ENCODE peak calls at places on chromosomes 13 and 19, in ten cellular contexts. O, S, F, H, T, E, P, I, N and Z are unnamed samples.

GRCh38 chr13:71864094-71864980 is 2.7 kb downstream of the DACH1 start:
- DNase-seq in O (peak; percentile 33), S (peak; percentile 91), F (peak; percentile 87), H (peak; percentile 24), T (no peak), E (no peak), P (no peak), I (peak; percentile 70), N (peak; percentile 10), Z (no peak)

GRCh38 chr19:28289294-28290063 is 923.5 kb downstream of the UQCRFS1 start:
- DNase-seq in O (no peak), S (peak; percentile 82), F (no peak), H (peak; percentile 44), T (no peak), E (peak; percentile 16), P (no peak), I (no peak), N (no peak), Z (no peak)

GRCh38 chr13:48155850-48156249 is 60.9 kb upstream of the MED4 start:
- DNase-seq in O (no peak), S (no peak), F (no peak), H (no peak), T (no peak), E (peak; percentile 58), P (no peak), I (no peak), N (peak; percentile 23), Z (peak; percentile 15)

GRCh38 chr19:47172666-47173455 is 42.2 kb downstream of the SAE1 start:
- DNase-seq in O (no peak), S (no peak), F (no peak), H (no peak), T (no peak), E (no peak), P (no peak), I (no peak), N (no peak), Z (no peak)

GRCh38 chr19:56294557-56294956 is 20.1 kb downstream of the ZSCAN5A start:
- DNase-seq in O (no peak), S (no peak), F (peak; percentile 28), H (no peak), T (no peak), E (no peak), P (no peak), I (no peak), N (no peak), Z (no peak)

GRCh38 chr13:36752673-36753072 is 66.3 kb upstream of the RFXAP start:
- DNase-seq in O (no peak), S (no peak), F (no peak), H (no peak), T (no peak), E (no peak), P (no peak), I (no peak), N (no peak), Z (no peak)

GRCh38 chr13:110214637-110215036 is 92.3 kb downstream of the COL4A1 start:
- DNase-seq in O (no peak), S (no peak), F (no peak), H (no peak), T (no peak), E (peak; percentile 18), P (no peak), I (no peak), N (no peak), Z (no peak)

GRCh38 chr19:18735324-18735723 is 51.8 kb downstream of the CRTC1 start:
- DNase-seq in O (no peak), S (no peak), F (no peak), H (no peak), T (no peak), E (no peak), P (no peak), I (no peak), N (no peak), Z (no peak)

GRCh38 chr19:55766466-55766865 is 2.5 kb upstream of the RFPL4AL1 start:
- DNase-seq in O (no peak), S (no peak), F (no peak), H (no peak), T (no peak), E (no peak), P (no peak), I (no peak), N (no peak), Z (no peak)

GRCh38 chr13:109271555-109271954 is 514.8 kb downstream of the IRS2 start:
- DNase-seq in O (no peak), S (no peak), F (no peak), H (no peak), T (no peak), E (no peak), P (no peak), I (no peak), N (no peak), Z (no peak)

DNA sequence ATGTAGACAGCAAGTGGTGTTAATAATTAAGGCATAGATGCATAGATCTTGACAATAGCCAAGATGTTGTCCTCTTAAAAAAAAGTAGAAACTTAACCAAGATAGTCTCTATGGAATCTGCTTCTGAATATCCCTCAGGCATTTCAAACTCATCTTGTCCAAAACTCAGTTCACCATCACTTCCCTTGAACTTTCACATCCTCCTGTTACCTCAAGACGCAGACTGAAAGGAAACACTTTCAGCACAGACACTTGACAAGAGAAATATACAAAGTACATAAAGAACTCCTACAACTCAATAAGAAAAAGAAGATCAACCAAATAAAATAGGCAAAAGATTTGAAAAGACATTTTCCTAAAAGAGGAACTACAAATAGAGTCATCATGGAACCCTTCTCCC is 451.1 kb downstream of the FOXO1 start:
- DNase-seq in O (no peak), S (no peak), F (no peak), H (no peak), T (no peak), E (no peak), P (no peak), I (no peak), N (no peak), Z (no peak)
- TF ChIP-seq CTCF in O (no peak), S (no peak), F (no peak), H (no peak), T (no peak), E (no peak), P (no peak), I (no peak), N (no peak), Z (no peak)

GRCh38 chr13:96967248-96967745 is 27.0 kb downstream of the OXGR1 start:
- DNase-seq in O (no peak), S (no peak), F (peak; percentile 11), H (no peak), T (no peak), E (no peak), P (no peak), I (no peak), N (no peak), Z (no peak)
- TF ChIP-seq CTCF in O (no peak), S (no peak), F (peak; percentile 42), H (no peak), T (no peak), E (no peak), P (no peak), I (no peak), N (no peak), Z (no peak)

DNA sequence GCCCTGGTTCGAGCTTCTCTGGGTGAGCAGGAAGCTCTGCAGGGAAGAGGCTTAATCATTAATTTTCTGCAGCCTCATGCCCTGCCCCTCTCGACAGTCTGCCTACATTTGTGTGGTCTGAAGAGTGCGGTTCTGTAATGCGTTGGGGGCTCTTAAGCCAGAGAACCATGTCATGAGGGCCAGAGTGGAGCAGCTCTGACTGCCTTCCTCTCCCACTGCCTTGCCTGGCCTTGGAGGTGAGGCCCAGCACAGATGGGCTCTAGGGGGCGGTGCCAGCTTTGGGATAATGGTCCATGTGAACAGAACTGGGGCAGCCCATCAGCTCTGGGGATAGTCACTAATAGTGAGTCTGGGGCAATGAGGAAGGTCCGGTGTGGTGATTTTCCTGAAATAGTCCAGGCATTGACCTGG is 5.7 kb downstream of the FGF9 start:
- DNase-seq in O (no peak), S (peak; percentile 59), F (peak; percentile 69), H (no peak), T (no peak), E (no peak), P (no peak), I (peak; percentile 53), N (peak; percentile 22), Z (no peak)
- TF ChIP-seq CTCF in O (peak; percentile 31), S (no peak), F (peak; percentile 56), H (no peak), T (no peak), E (no peak), P (no peak), I (no peak), N (no peak), Z (no peak)

GRCh38 chr13:97515643-97516042 is 81.7 kb downstream of the RAP2A start:
- DNase-seq in O (no peak), S (no peak), F (no peak), H (no peak), T (no peak), E (no peak), P (no peak), I (no peak), N (no peak), Z (no peak)

GRCh38 chr13:97512732-97513131 is 78.8 kb downstream of the RAP2A start:
- DNase-seq in O (no peak), S (no peak), F (no peak), H (no peak), T (no peak), E (no peak), P (no peak), I (no peak), N (no peak), Z (no peak)
- TF ChIP-seq CTCF in O (no peak), S (no peak), F (no peak), H (no peak), T (no peak), E (no peak), P (peak; percentile 20), I (no peak), N (no peak), Z (no peak)

GRCh38 chr19:5504115-5504514 is 48.9 kb downstream of the ZNRF4 start:
- DNase-seq in O (no peak), S (no peak), F (no peak), H (no peak), T (no peak), E (no peak), P (no peak), I (no peak), N (no peak), Z (no peak)
- TF ChIP-seq CTCF in O (peak; percentile 32), S (no peak), F (no peak), H (no peak), T (no peak), E (no peak), P (no peak), I (no peak), N (no peak), Z (no peak)